ENCODE peak calls at places on chromosomes 12 and 14, in ten cellular contexts. W is NCI-H2081, B is WTC11, O is GM06990, K is RKO, Y is Daoy, U is COR-L47, T is Calu3, A is left ventricle myocardium superior, C is NCI-H1105. P is an unnamed sample.

GRCh38 chr12:52372216-52373154 is 5.2 kb upstream of the KRT85 start:
- DNase-seq in W (peak), B (peak), O (no peak), K (peak), Y (peak), U (peak), T (peak), A (peak), C (peak), P (peak)

GRCh38 chr12:69096669-69097364 is 142.6 kb upstream of the CPSF6 start:
- DNase-seq in W (no peak), B (no peak), O (no peak), K (no peak), Y (peak), U (no peak), T (no peak), A (no peak), C (no peak), P (no peak)

GRCh38 chr12:7067096-7067495 is 6.6 kb downstream of the C1S start:
- DNase-seq in W (no peak), B (no peak), O (no peak), K (no peak), Y (no peak), U (no peak), T (no peak), A (no peak), C (no peak), P (no peak)

GRCh38 chr14:60637490-60638452 is 11.5 kb downstream of the SIX1 start:
- DNase-seq in W (no peak), B (peak), O (no peak), K (no peak), Y (no peak), U (no peak), T (no peak), A (peak), C (no peak), P (peak)

GRCh38 chr12:23525450-23526072 is 423.9 kb downstream of the SOX5 start:
- DNase-seq in W (no peak), B (no peak), O (no peak), K (no peak), Y (no peak), U (no peak), T (no peak), A (no peak), C (no peak), P (no peak)

GRCh38 chr12:70576341-70577282 is 60.6 kb downstream of the PTPRB start:
- DNase-seq in W (peak), B (no peak), O (no peak), K (peak), Y (peak), U (peak), T (peak), A (no peak), C (peak), P (no peak)

GRCh38 chr14:97894552-97894951 is 1097.4 kb downstream of the VRK1 start:
- DNase-seq in W (no peak), B (no peak), O (no peak), K (no peak), Y (no peak), U (no peak), T (no peak), A (no peak), C (no peak), P (no peak)

GRCh38 chr14:86824167-86824566 is 1168.8 kb downstream of the GALC start:
- DNase-seq in W (no peak), B (no peak), O (no peak), K (no peak), Y (no peak), U (no peak), T (no peak), A (no peak), C (no peak), P (no peak)

GRCh38 chr12:111467092-111467861 is 61.6 kb downstream of the SH2B3 start:
- DNase-seq in W (no peak), B (no peak), O (no peak), K (no peak), Y (no peak), U (no peak), T (no peak), A (no peak), C (no peak), P (no peak)

GRCh38 chr14:77133718-77134338 is 7.8 kb downstream of the ZDHHC22 start:
- DNase-seq in W (no peak), B (peak), O (peak), K (peak), Y (peak), U (no peak), T (peak), A (peak), C (no peak), P (peak)

GRCh38 chr14:101705733-101706508 is 55.6 kb upstream of the PPP2R5C start:
- DNase-seq in W (no peak), B (peak), O (peak), K (no peak), Y (peak), U (peak), T (peak), A (peak), C (no peak), P (peak)

GRCh38 chr14:96016761-96017160 is 22.4 kb upstream of the C14orf132 start:
- DNase-seq in W (peak), B (no peak), O (no peak), K (no peak), Y (no peak), U (peak), T (no peak), A (no peak), C (peak), P (no peak)

GRCh38 chr14:28142400-28143015 is 624.1 kb upstream of the FOXG1 start:
- DNase-seq in W (peak), B (no peak), O (no peak), K (peak), Y (peak), U (peak), T (peak), A (no peak), C (peak), P (no peak)

GRCh38 chr12:1502856-1503255 is 91.5 kb downstream of the FBXL14 start:
- DNase-seq in W (no peak), B (no peak), O (no peak), K (no peak), Y (no peak), U (no peak), T (no peak), A (no peak), C (no peak), P (peak)

GRCh38 chr12:28164644-28165313 is 25.5 kb upstream of the CCDC91 start:
- DNase-seq in W (no peak), B (no peak), O (no peak), K (no peak), Y (no peak), U (no peak), T (peak), A (no peak), C (no peak), P (no peak)

GRCh38 chr12:1758887-1759286 is 61.5 kb upstream of the LRTM2 start:
- DNase-seq in W (no peak), B (no peak), O (no peak), K (no peak), Y (no peak), U (no peak), T (no peak), A (no peak), C (no peak), P (no peak)

GRCh38 chr14:23566112-23566781 is 1.3 kb downstream of the AP1G2 start:
- DNase-seq in W (no peak), B (no peak), O (no peak), K (no peak), Y (no peak), U (no peak), T (no peak), A (no peak), C (no peak), P (peak)

GRCh38 chr12:100830003-100830795 is 35.6 kb downstream of the ANO4 start:
- DNase-seq in W (no peak), B (no peak), O (no peak), K (no peak), Y (no peak), U (no peak), T (no peak), A (no peak), C (no peak), P (no peak)

GRCh38 chr14:61296707-61297502 is 15.8 kb upstream of the TMEM30B start:
- DNase-seq in W (peak), B (no peak), O (no peak), K (peak), Y (peak), U (peak), T (peak), A (no peak), C (peak), P (no peak)

GRCh38 chr12:117863004-117863709 is 105.6 kb downstream of the KSR2 start:
- DNase-seq in W (no peak), B (no peak), O (no peak), K (no peak), Y (peak), U (no peak), T (no peak), A (no peak), C (no peak), P (no peak)

GRCh38 chr12:9813821-9814798 is 13.2 kb upstream of the KLRF1 start:
- DNase-seq in W (no peak), B (peak), O (peak), K (peak), Y (peak), U (no peak), T (peak), A (peak), C (peak), P (peak)

GRCh38 chr12:32809196-32809595 is 53.5 kb upstream of the YARS2 start:
- DNase-seq in W (no peak), B (no peak), O (no peak), K (no peak), Y (no peak), U (no peak), T (no peak), A (no peak), C (no peak), P (no peak)

GRCh38 chr12:12466157-12466556 is 96.5 kb downstream of the DUSP16 start:
- DNase-seq in W (no peak), B (no peak), O (no peak), K (no peak), Y (no peak), U (no peak), T (no peak), A (no peak), C (no peak), P (no peak)

GRCh38 chr12:43893670-43894069 is 57.8 kb downstream of the TMEM117 start:
- DNase-seq in W (no peak), B (no peak), O (no peak), K (no peak), Y (peak), U (no peak), T (no peak), A (no peak), C (no peak), P (no peak)

GRCh38 chr14:21913759-21914158 is 240.1 kb upstream of the OR4E1 start:
- DNase-seq in W (peak), B (peak), O (peak), K (peak), Y (peak), U (peak), T (peak), A (peak), C (peak), P (no peak)

GRCh38 chr14:91515979-91516378 is 5.9 kb upstream of the PPP4R3A start:
- DNase-seq in W (no peak), B (no peak), O (no peak), K (no peak), Y (no peak), U (no peak), T (no peak), A (no peak), C (no peak), P (no peak)

GRCh38 chr12:115433014-115433634 is 749.1 kb upstream of the TBX3 start:
- DNase-seq in W (no peak), B (no peak), O (no peak), K (no peak), Y (no peak), U (no peak), T (no peak), A (no peak), C (no peak), P (no peak)

GRCh38 chr12:1186298-1186697 is 195.3 kb downstream of the ERC1 start:
- DNase-seq in W (no peak), B (no peak), O (no peak), K (no peak), Y (no peak), U (no peak), T (no peak), A (no peak), C (no peak), P (no peak)

GRCh38 chr12:49983892-49984291 is 11.1 kb downstream of the AQP6 start:
- DNase-seq in W (no peak), B (no peak), O (no peak), K (peak), Y (peak), U (peak), T (no peak), A (no peak), C (peak), P (no peak)

GRCh38 chr12:103626498-103626897 is 39.4 kb downstream of the STAB2 start:
- DNase-seq in W (peak), B (peak), O (no peak), K (peak), Y (peak), U (peak), T (peak), A (peak), C (no peak), P (no peak)

GRCh38 chr14:98137626-98138025 is 1134.4 kb downstream of the BCL11B start:
- DNase-seq in W (peak), B (no peak), O (no peak), K (no peak), Y (no peak), U (peak), T (no peak), A (no peak), C (peak), P (no peak)

GRCh38 chr12:128818065-128819022 is 5.4 kb downstream of the SLC15A4 start:
- DNase-seq in W (no peak), B (no peak), O (no peak), K (no peak), Y (peak), U (no peak), T (peak), A (no peak), C (no peak), P (no peak)